ENCODE peak calls at places on chromosomes 2 and 18, in ten cellular contexts. C is GM23248, U is uterus, G is aorta, P is GM12878, M is Karpas-422, L is IMR-90, B is psoas muscle, Y is body of pancreas, O is colonic mucosa. F is an unnamed sample. For H3K4me1 and H3K36me3, the result is how much of the 10 kb centered on the place peaks cover.

GRCh38 chr2:41068740-41069139 is 616.9 kb upstream of the SLC8A1 start:
- DNase-seq in C (no peak), U (no peak), G (no peak), P (no peak), M (no peak), L (no peak), B (no peak), Y (no peak), O (no peak), F (no peak)

GRCh38 chr2:19425419-19425818 is 67.0 kb upstream of the OSR1 start:
- DNase-seq in C (peak), U (no peak), G (no peak), P (no peak), M (no peak), L (no peak), B (no peak), Y (no peak), O (no peak), F (no peak)

GRCh38 chr18:37577051-37577611 is 11.5 kb upstream of the CELF4 start:
- DNase-seq in C (peak), U (no peak), G (no peak), P (no peak), M (no peak), L (no peak), B (no peak), Y (no peak), O (no peak), F (no peak)

GRCh38 chr2:187617925-187618324 is 63.7 kb upstream of the TFPI start:
- DNase-seq in C (no peak), U (no peak), G (no peak), P (no peak), M (no peak), L (peak), B (no peak), Y (no peak), O (no peak), F (no peak)

GRCh38 chr2:47174731-47175361 is 19.7 kb upstream of the STPG4 start:
- DNase-seq in C (peak), U (no peak), G (peak), P (no peak), M (peak), L (peak), B (no peak), Y (peak), O (peak), F (no peak)

GRCh38 chr18:23354625-23355024 is 98.5 kb upstream of the RIOK3 start:
- DNase-seq in C (peak), U (no peak), G (no peak), P (no peak), M (no peak), L (peak), B (no peak), Y (no peak), O (no peak), F (no peak)

GRCh38 chr2:151056870-151057269 is 204.8 kb downstream of the RBM43 start:
- DNase-seq in C (peak), U (no peak), G (no peak), P (no peak), M (no peak), L (no peak), B (no peak), Y (no peak), O (no peak), F (no peak)

GRCh38 chr2:66364495-66364992 is 70.4 kb upstream of the MEIS1 start:
- DNase-seq in C (peak), U (no peak), G (no peak), P (no peak), M (no peak), L (peak), B (no peak), Y (peak), O (no peak), F (no peak)

GRCh38 chr2:16666453-16666801 is 793 bp upstream of the CYRIA start:
- DNase-seq in C (no peak), U (no peak), G (no peak), P (no peak), M (no peak), L (peak), B (peak), Y (no peak), O (no peak), F (no peak)

GRCh38 chr18:31723998-31724711 is 36.5 kb downstream of the SLC25A52 start:
- DNase-seq in C (peak), U (peak), G (peak), P (no peak), M (no peak), L (no peak), B (peak), Y (peak), O (no peak), F (peak)

GRCh38 chr2:196718796-196719564 is 79.5 kb downstream of the CCDC150 start:
- DNase-seq in C (peak), U (no peak), G (peak), P (no peak), M (no peak), L (peak), B (peak), Y (peak), O (no peak), F (no peak)

GRCh38 chr18:31554776-31555175 is 36.9 kb upstream of the TTR start:
- DNase-seq in C (no peak), U (no peak), G (no peak), P (no peak), M (no peak), L (no peak), B (no peak), Y (no peak), O (no peak), F (no peak)

GRCh38 chr18:80023173-80023572 is 11.1 kb upstream of the RBFA start:
- DNase-seq in C (peak), U (no peak), G (no peak), P (no peak), M (peak), L (no peak), B (no peak), Y (no peak), O (no peak), F (no peak)

DNA sequence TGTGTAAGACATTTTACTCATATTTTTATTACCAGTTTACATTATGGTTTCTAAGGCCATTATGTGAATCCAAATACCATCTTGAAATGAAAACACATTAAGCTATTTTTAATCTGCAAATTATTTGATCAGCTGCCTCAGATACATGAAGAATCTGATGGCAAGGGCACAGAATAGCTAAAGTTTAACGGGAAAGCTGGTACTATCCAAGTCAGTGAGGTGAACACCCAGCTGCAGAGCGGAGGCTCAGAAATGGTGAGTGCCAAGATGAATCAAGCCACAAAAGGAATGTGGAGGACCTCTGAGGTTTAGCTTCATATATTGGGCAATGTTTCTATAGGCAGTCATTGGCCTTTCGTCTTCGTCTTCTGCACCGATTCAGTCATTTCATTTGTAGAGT is 75.1 kb downstream of the DPP10 start:
- DNase-seq in C (no peak), U (no peak), G (no peak), P (no peak), M (no peak), L (no peak), B (no peak), Y (peak), O (no peak), F (no peak)
- H3K4me1 ChIP-seq in C (under half), U (under half), G (under half), P (under half), M (under half), L (under half), B (under half), Y (under half), O (under half), F (under half)

GRCh38 chr2:101265893-101266499 is 13.3 kb downstream of the CNOT11 start:
- DNase-seq in C (no peak), U (no peak), G (no peak), P (no peak), M (no peak), L (no peak), B (no peak), Y (no peak), O (peak), F (peak)
- H3K36me3 ChIP-seq in C (half or more), U (under half), G (under half), P (under half), M (half or more), L (under half), B (under half), Y (under half), O (under half), F (under half)

GRCh38 chr2:101125799-101126198 is 25.4 kb downstream of the TBC1D8 start:
- DNase-seq in C (no peak), U (no peak), G (no peak), P (no peak), M (no peak), L (no peak), B (no peak), Y (no peak), O (no peak), F (no peak)

GRCh38 chr2:101125374-101125773 is 25.8 kb downstream of the TBC1D8 start:
- DNase-seq in C (peak), U (no peak), G (no peak), P (no peak), M (no peak), L (no peak), B (no peak), Y (no peak), O (no peak), F (no peak)

GRCh38 chr2:101124684-101125366 is 26.4 kb downstream of the TBC1D8 start:
- DNase-seq in C (peak), U (peak), G (peak), P (no peak), M (no peak), L (peak), B (peak), Y (peak), O (peak), F (no peak)

GRCh38 chr2:101121174-101121573 is 30.0 kb downstream of the TBC1D8 start:
- DNase-seq in C (no peak), U (no peak), G (no peak), P (no peak), M (no peak), L (no peak), B (no peak), Y (peak), O (peak), F (peak)

GRCh38 chr2:101124061-101124460 is 27.1 kb downstream of the TBC1D8 start:
- DNase-seq in C (peak), U (no peak), G (no peak), P (no peak), M (no peak), L (peak), B (no peak), Y (no peak), O (no peak), F (no peak)
- H3K4me3 ChIP-seq in C (peak), U (no peak), G (no peak), P (no peak), M (no peak), L (no peak), B (peak), Y (no peak), O (no peak), F (no peak)

DNA sequence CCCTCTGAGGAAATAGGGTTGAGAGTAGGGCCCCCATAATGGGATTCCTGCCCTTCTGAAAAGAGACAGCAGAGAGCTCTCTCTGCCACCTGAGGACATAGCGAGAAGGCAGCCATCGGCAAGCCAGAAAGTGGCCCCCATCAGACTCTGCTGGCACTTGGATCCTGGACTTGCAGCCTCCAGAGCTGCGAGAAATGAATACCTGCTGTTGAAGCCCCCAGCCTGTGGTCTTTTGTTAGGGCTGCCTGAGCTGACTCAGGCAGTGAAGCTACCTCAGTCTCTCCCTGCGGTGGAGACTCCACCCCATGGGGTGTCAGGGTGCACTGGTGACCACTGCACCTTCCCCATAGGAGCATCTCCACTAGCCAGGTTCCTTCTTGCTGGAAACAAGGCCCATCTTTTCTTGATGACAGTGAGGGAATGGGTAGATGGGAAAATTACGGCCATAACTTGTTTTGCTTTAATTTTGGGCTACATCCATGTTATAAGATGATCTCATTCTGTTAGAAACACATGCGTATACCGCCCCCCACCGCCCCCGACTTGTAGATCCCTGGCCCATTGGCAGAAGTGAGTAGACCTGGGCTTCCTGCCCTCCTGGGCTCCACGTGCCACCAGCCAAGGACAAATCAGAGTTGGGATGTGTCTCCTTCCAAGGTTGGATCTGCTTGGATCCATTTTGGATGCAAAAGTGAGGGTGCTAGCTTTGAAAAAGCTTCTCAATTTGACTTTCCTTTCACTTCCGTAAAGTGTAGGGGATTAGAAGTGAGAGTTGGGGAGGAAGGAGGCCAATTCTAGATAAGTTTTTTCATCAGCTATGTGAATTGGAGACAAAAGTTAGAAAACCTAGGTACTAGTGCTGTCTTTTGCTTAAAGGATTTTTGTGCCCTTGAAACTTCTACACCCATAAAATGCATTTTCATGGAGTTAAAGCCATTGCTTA is 42.9 kb downstream of the NCK2 start:
- DNase-seq in C (no peak), U (no peak), G (peak), P (no peak), M (no peak), L (no peak), B (no peak), Y (no peak), O (peak), F (peak)
- H3K4me1 ChIP-seq in C (under half), U (under half), G (under half), P (under half), M (under half), L (under half), B (under half), Y (half or more), O (under half), F (under half)

GRCh38 chr2:199972088-199972626 is 16.8 kb downstream of the MAIP1 start:
- DNase-seq in C (no peak), U (no peak), G (no peak), P (no peak), M (no peak), L (no peak), B (no peak), Y (no peak), O (no peak), F (no peak)

GRCh38 chr2:199968126-199968525 is 12.7 kb downstream of the MAIP1 start:
- DNase-seq in C (no peak), U (no peak), G (no peak), P (no peak), M (no peak), L (no peak), B (no peak), Y (no peak), O (no peak), F (no peak)

GRCh38 chr2:199962203-199962602 is 6.8 kb downstream of the MAIP1 start:
- DNase-seq in C (no peak), U (no peak), G (no peak), P (no peak), M (no peak), L (no peak), B (no peak), Y (no peak), O (no peak), F (no peak)

GRCh38 chr2:199966405-199966804 is 11.0 kb downstream of the MAIP1 start:
- DNase-seq in C (no peak), U (no peak), G (no peak), P (no peak), M (no peak), L (no peak), B (no peak), Y (no peak), O (no peak), F (no peak)
- H3K36me3 ChIP-seq in C (under half), U (under half), G (under half), P (under half), M (under half), L (under half), B (under half), Y (under half), O (under half), F (under half)

GRCh38 chr2:122340246-122340645 is 584.8 kb downstream of the TSN start:
- DNase-seq in C (peak), U (no peak), G (no peak), P (peak), M (peak), L (no peak), B (no peak), Y (no peak), O (no peak), F (no peak)

GRCh38 chr2:122338000-122338399 is 582.5 kb downstream of the TSN start:
- DNase-seq in C (no peak), U (no peak), G (no peak), P (no peak), M (no peak), L (no peak), B (no peak), Y (no peak), O (no peak), F (no peak)

GRCh38 chr2:122341007-122341406 is 585.6 kb downstream of the TSN start:
- DNase-seq in C (peak), U (no peak), G (no peak), P (peak), M (no peak), L (no peak), B (no peak), Y (no peak), O (no peak), F (no peak)
- H3K4me3 ChIP-seq in C (peak), U (no peak), G (no peak), P (no peak), M (no peak), L (no peak), B (no peak), Y (no peak), O (no peak), F (no peak)

DNA sequence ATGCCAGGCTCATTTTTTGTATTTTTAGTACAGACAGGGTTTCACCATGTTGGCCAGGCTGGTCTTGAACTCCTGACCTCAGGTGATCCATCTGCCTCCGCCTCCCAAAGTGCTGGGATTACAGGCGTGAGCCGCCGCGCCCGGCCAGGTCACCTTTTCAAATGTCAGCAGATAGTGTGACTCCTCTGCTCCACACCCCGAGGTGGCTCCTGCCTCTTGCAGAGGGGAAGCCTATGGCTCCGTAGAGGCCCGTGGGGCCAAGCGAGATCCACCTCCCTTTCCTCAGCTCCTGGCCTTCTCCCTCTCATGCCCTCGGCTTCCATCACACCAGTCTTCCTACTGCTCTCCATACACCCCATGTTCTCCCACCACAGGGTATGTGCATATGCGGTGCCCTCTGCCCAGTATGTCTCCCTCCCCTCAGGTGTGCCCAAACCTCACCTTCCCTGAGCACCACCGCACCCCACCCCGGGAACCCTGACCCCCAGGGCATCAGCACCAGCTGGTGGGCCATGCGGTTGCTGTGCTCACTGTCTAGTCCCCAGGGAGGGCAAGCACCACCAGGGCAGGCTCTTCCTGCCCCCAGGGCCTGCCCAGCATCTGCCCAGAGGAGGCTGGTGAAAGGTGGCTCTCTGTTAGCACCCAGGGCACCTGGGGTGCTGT is 10.7 kb downstream of the GPR17 start:
- DNase-seq in C (no peak), U (no peak), G (peak), P (no peak), M (no peak), L (no peak), B (peak), Y (no peak), O (no peak), F (no peak)
- H3K4me1 ChIP-seq in C (under half), U (under half), G (under half), P (under half), M (under half), L (under half), B (under half), Y (under half), O (under half), F (under half)

F was measured in mucosa of descending colon.